ENCODE peak calls at places on chromosomes 16 and 17, in six cellular contexts. One of them, this sample, is unnamed.

GRCh38 chr16:20674684-20675487 is 22.6 kb downstream of the ACSM1 start:
- DNase-seq in T-helper 1 cell: no peak
- DNase-seq in mucosa of descending colon: peak
- DNase-seq in ecto neural progenitor cell: no peak
- DNase-seq in T47D: no peak
- DNase-seq in T-helper 2 cell: no peak
- DNase-seq in this sample: no peak

GRCh38 chr16:75114179-75114945 is 2.2 kb downstream of the LDHD start:
- DNase-seq in T-helper 1 cell: no peak
- DNase-seq in mucosa of descending colon: no peak
- DNase-seq in ecto neural progenitor cell: no peak
- DNase-seq in T47D: no peak
- DNase-seq in T-helper 2 cell: no peak
- DNase-seq in this sample: no peak

GRCh38 chr16:48408688-48409087 is 23.5 kb upstream of the SIAH1 start:
- DNase-seq in T-helper 1 cell: no peak
- DNase-seq in mucosa of descending colon: peak
- DNase-seq in ecto neural progenitor cell: no peak
- DNase-seq in T47D: no peak
- DNase-seq in T-helper 2 cell: no peak
- DNase-seq in this sample: no peak

GRCh38 chr17:7041607-7042506 is 2.0 kb downstream of the SLC16A11 start:
- DNase-seq in T-helper 1 cell: no peak
- DNase-seq in mucosa of descending colon: no peak
- DNase-seq in ecto neural progenitor cell: no peak
- DNase-seq in T47D: no peak
- DNase-seq in T-helper 2 cell: peak
- DNase-seq in this sample: no peak

GRCh38 chr17:75489511-75489955 is 25.8 kb downstream of the CASKIN2 start:
- DNase-seq in T-helper 1 cell: no peak
- DNase-seq in mucosa of descending colon: no peak
- DNase-seq in ecto neural progenitor cell: no peak
- DNase-seq in T47D: no peak
- DNase-seq in T-helper 2 cell: no peak
- DNase-seq in this sample: no peak

GRCh38 chr17:77382966-77383612 is 242.3 kb downstream of the SEC14L1 start:
- DNase-seq in T-helper 1 cell: no peak
- DNase-seq in mucosa of descending colon: no peak
- DNase-seq in ecto neural progenitor cell: no peak
- DNase-seq in T47D: no peak
- DNase-seq in T-helper 2 cell: no peak
- DNase-seq in this sample: no peak

GRCh38 chr16:80274576-80275191 is 266.1 kb upstream of the DYNLRB2 start:
- DNase-seq in T-helper 1 cell: no peak
- DNase-seq in mucosa of descending colon: no peak
- DNase-seq in ecto neural progenitor cell: no peak
- DNase-seq in T47D: no peak
- DNase-seq in T-helper 2 cell: no peak
- DNase-seq in this sample: peak

GRCh38 chr17:35588196-35588920 is 1.2 kb downstream of the AP2B1 start:
- DNase-seq in T-helper 1 cell: peak
- DNase-seq in mucosa of descending colon: no peak
- DNase-seq in ecto neural progenitor cell: no peak
- DNase-seq in T47D: peak
- DNase-seq in T-helper 2 cell: no peak
- DNase-seq in this sample: no peak

GRCh38 chr17:74491645-74492044 is 25.2 kb downstream of the CD300A start:
- DNase-seq in T-helper 1 cell: no peak
- DNase-seq in mucosa of descending colon: no peak
- DNase-seq in ecto neural progenitor cell: no peak
- DNase-seq in T47D: no peak
- DNase-seq in T-helper 2 cell: no peak
- DNase-seq in this sample: no peak

GRCh38 chr16:26330654-26331053 is 638.9 kb downstream of the HS3ST4 start:
- DNase-seq in T-helper 1 cell: no peak
- DNase-seq in mucosa of descending colon: no peak
- DNase-seq in ecto neural progenitor cell: no peak
- DNase-seq in T47D: no peak
- DNase-seq in T-helper 2 cell: no peak
- DNase-seq in this sample: no peak

GRCh38 chr17:37614823-37615222 is 5.6 kb upstream of the SYNRG start:
- DNase-seq in T-helper 1 cell: no peak
- DNase-seq in mucosa of descending colon: no peak
- DNase-seq in ecto neural progenitor cell: no peak
- DNase-seq in T47D: no peak
- DNase-seq in T-helper 2 cell: no peak
- DNase-seq in this sample: no peak

GRCh38 chr17:67829331-67829730 is 4.0 kb downstream of the BPTF start:
- DNase-seq in T-helper 1 cell: peak
- DNase-seq in mucosa of descending colon: no peak
- DNase-seq in ecto neural progenitor cell: peak
- DNase-seq in T47D: no peak
- DNase-seq in T-helper 2 cell: peak
- DNase-seq in this sample: no peak

GRCh38 chr16:12749076-12749475 is 54.6 kb downstream of the CPPED1 start:
- DNase-seq in T-helper 1 cell: no peak
- DNase-seq in mucosa of descending colon: no peak
- DNase-seq in ecto neural progenitor cell: no peak
- DNase-seq in T47D: no peak
- DNase-seq in T-helper 2 cell: no peak
- DNase-seq in this sample: no peak

GRCh38 chr17:64178011-64178825 is 48.3 kb upstream of the ERN1 start:
- DNase-seq in T-helper 1 cell: no peak
- DNase-seq in mucosa of descending colon: no peak
- DNase-seq in ecto neural progenitor cell: peak
- DNase-seq in T47D: no peak
- DNase-seq in T-helper 2 cell: no peak
- DNase-seq in this sample: no peak

GRCh38 chr17:1735834-1736347 is 6.8 kb upstream of the SERPINF2 start:
- DNase-seq in T-helper 1 cell: no peak
- DNase-seq in mucosa of descending colon: no peak
- DNase-seq in ecto neural progenitor cell: no peak
- DNase-seq in T47D: no peak
- DNase-seq in T-helper 2 cell: no peak
- DNase-seq in this sample: no peak

GRCh38 chr16:56438042-56438441 is 12.7 kb upstream of the AMFR start:
- DNase-seq in T-helper 1 cell: no peak
- DNase-seq in mucosa of descending colon: no peak
- DNase-seq in ecto neural progenitor cell: no peak
- DNase-seq in T47D: no peak
- DNase-seq in T-helper 2 cell: no peak
- DNase-seq in this sample: no peak

GRCh38 chr17:56913000-56913866 is 616 bp downstream of the TRIM25 start:
- DNase-seq in T-helper 1 cell: peak
- DNase-seq in mucosa of descending colon: no peak
- DNase-seq in ecto neural progenitor cell: peak
- DNase-seq in T47D: no peak
- DNase-seq in T-helper 2 cell: no peak
- DNase-seq in this sample: no peak

GRCh38 chr16:88298882-88299745 is 83.6 kb upstream of the ZNF469 start:
- DNase-seq in T-helper 1 cell: no peak
- DNase-seq in mucosa of descending colon: no peak
- DNase-seq in ecto neural progenitor cell: no peak
- DNase-seq in T47D: no peak
- DNase-seq in T-helper 2 cell: no peak
- DNase-seq in this sample: no peak

GRCh38 chr16:27474921-27475320 is 72.9 kb downstream of the IL21R start:
- DNase-seq in T-helper 1 cell: no peak
- DNase-seq in mucosa of descending colon: no peak
- DNase-seq in ecto neural progenitor cell: no peak
- DNase-seq in T47D: no peak
- DNase-seq in T-helper 2 cell: no peak
- DNase-seq in this sample: no peak